ENCODE peak calls at places on chromosome 9, in six cellular contexts. I is tibial nerve, O is tibial artery, N is sigmoid colon, C is aorta, B is body of pancreas. P is an unnamed sample.

GRCh38 chr9:117616436-117616835 is 87.8 kb upstream of the TLR4 start:
- DNase-seq in I (no peak), O (no peak), N (no peak), C (no peak), B (peak; percentile 4), P (no peak)

GRCh38 chr9:14524881-14525515 is 168.2 kb downstream of the ZDHHC21 start:
- DNase-seq in I (no peak), O (no peak), N (no peak), C (no peak), B (no peak), P (no peak)

GRCh38 chr9:110748251-110748893 is 79.8 kb downstream of the MUSK start:
- DNase-seq in I (no peak), O (no peak), N (no peak), C (no peak), B (no peak), P (no peak)

GRCh38 chr9:124800306-124801259 is 23.6 kb downstream of the OLFML2A start:
- DNase-seq in I (peak; percentile 37), O (no peak), N (no peak), C (peak; percentile 83), B (peak; percentile 68), P (peak; percentile 37)

GRCh38 chr9:126494264-126494663 is 119.5 kb upstream of the LMX1B start:
- DNase-seq in I (no peak), O (no peak), N (no peak), C (peak; percentile 4), B (no peak), P (no peak)

GRCh38 chr9:18786936-18787658 is 245.9 kb downstream of the SAXO1 start:
- DNase-seq in I (no peak), O (no peak), N (no peak), C (no peak), B (no peak), P (no peak)

GRCh38 chr9:109499631-109500120 is 1.6 kb upstream of the PTPN3 start:
- DNase-seq in I (no peak), O (peak; percentile 82), N (no peak), C (peak; percentile 84), B (peak; percentile 86), P (no peak)

GRCh38 chr9:127193483-127193882 is 71.0 kb upstream of the ANGPTL2 start:
- DNase-seq in I (no peak), O (no peak), N (no peak), C (peak; percentile 17), B (no peak), P (no peak)

GRCh38 chr9:133112361-133113026 is 8.5 kb downstream of the RALGDS start:
- DNase-seq in I (peak; percentile 72), O (peak; percentile 85), N (peak; percentile 83), C (peak; percentile 93), B (peak; percentile 81), P (no peak)

GRCh38 chr9:93205045-93205768 is 21.3 kb downstream of the WNK2 start:
- DNase-seq in I (peak; percentile 15), O (peak; percentile 84), N (peak; percentile 89), C (peak; percentile 74), B (peak; percentile 63), P (peak; percentile 53)

GRCh38 chr9:104747565-104748358 is at the start of gene NIPSNAP3A:
- DNase-seq in I (peak; percentile 69), O (peak; percentile 91), N (peak; percentile 91), C (peak; percentile 92), B (peak; percentile 87), P (peak; percentile 91)

GRCh38 chr9:94627287-94627686 is 12.0 kb downstream of the FBP1 start:
- DNase-seq in I (no peak), O (no peak), N (no peak), C (no peak), B (no peak), P (no peak)

GRCh38 chr9:94625835-94626234 is 13.5 kb downstream of the FBP1 start:
- DNase-seq in I (no peak), O (no peak), N (no peak), C (no peak), B (no peak), P (no peak)

GRCh38 chr9:94623253-94623652 is 16.1 kb downstream of the FBP1 start:
- DNase-seq in I (no peak), O (no peak), N (no peak), C (no peak), B (peak; percentile 69), P (no peak)

GRCh38 chr9:94622087-94622486 is 17.2 kb downstream of the FBP1 start:
- DNase-seq in I (no peak), O (no peak), N (no peak), C (no peak), B (no peak), P (no peak)

GRCh38 chr9:94624621-94625020 is 14.7 kb downstream of the FBP1 start:
- DNase-seq in I (no peak), O (no peak), N (no peak), C (no peak), B (no peak), P (no peak)
- H3K27ac ChIP-seq in I (peak overlapping the region; percentile 49), O (peak overlapping the region; percentile 44), N (no peak overlapping the region), C (no peak overlapping the region), B (no peak overlapping the region), P (no peak overlapping the region)

GRCh38 chr9:70400107-70400892 is 14.2 kb downstream of the KLF9 start:
- DNase-seq in I (no peak), O (no peak), N (peak; percentile 55), C (no peak), B (no peak), P (no peak)

GRCh38 chr9:70395652-70396051 is 18.8 kb downstream of the KLF9 start:
- DNase-seq in I (no peak), O (no peak), N (no peak), C (no peak), B (no peak), P (no peak)

GRCh38 chr9:70399141-70399540 is 15.3 kb downstream of the KLF9 start:
- DNase-seq in I (no peak), O (no peak), N (no peak), C (no peak), B (no peak), P (no peak)

GRCh38 chr9:70402213-70402612 is 12.2 kb downstream of the KLF9 start:
- DNase-seq in I (no peak), O (no peak), N (no peak), C (no peak), B (no peak), P (no peak)

DNA sequence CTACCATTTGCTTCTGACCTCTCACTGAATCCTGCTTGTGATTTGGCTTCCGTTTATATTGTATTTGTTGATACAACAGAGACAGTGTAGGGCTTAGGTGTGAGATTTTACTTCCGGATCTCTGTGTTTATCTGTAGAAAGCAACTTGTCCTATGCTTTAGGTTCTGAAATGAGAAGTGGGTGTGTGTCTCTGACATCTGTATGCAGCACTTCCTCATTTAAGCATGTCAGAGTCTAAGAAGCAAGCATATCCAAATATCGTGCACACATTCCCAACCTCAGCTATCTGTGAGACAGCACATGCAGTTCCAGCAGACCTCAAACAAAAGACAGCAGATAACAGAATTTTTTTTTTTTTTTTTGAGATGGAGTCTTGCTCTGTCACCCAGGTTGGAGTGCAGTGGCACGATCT is 16.3 kb downstream of the KLF9 start:
- DNase-seq in I (peak; percentile 19), O (no peak), N (no peak), C (no peak), B (peak; percentile 47), P (no peak)
- H3K27ac ChIP-seq in I (peak overlapping the region; percentile 22), O (no peak overlapping the region), N (peak overlapping the region; percentile 23), C (no peak overlapping the region), B (peak overlapping the region; percentile 17), P (no peak overlapping the region)

DNA sequence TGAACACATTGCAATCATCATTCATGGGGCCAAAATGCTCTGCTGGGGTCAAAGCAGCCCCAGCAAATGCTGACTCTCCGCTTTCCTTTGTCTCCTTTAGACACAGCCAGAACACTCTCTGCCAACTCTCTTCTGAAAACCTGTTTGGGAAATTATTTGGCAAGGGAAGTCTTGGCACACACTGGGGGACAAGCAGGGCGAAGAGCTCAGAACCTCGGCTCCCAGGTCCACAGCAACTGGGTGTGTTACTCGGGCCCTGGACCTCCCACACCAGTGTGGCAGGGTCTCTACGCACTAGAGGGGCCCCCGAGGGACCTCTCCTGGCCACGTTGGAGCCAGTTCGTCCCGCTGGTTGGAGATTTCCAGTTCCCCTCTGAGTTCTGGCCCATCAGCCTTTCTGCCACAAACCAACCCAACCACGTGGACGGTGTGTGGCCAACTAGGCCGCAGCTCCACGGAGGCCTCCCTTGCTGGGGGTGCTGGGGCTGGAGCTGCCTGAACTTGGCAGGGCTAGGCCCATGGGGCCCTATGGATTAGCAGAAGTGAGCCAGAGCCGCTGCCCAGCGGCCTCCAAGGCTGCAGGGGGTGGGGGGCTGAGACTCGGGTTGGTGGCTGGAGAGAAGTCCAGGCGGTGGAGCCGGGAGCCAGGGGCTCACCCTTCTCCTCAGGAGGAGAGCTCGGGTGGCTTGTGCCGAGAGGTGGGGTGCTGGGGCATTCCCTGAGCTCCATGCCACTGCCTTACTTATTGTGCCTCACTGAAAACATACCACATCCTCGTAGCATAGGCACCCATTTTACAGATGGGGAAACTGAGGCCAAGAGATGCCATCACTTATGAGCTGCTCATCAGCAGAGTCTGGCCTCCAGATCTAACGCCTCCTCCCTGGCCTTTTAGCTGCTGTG is 46.8 kb upstream of the RNU6ATAC start:
- DNase-seq in I (peak; percentile 56), O (no peak), N (peak; percentile 75), C (peak; percentile 74), B (peak; percentile 53), P (peak; percentile 49)
- H3K27ac ChIP-seq in I (peak overlapping the region; percentile 72), O (peak overlapping the region; percentile 41), N (peak overlapping the region; percentile 56), C (no peak overlapping the region), B (peak overlapping the region; percentile 78), P (peak overlapping the region; percentile 42)

DNA sequence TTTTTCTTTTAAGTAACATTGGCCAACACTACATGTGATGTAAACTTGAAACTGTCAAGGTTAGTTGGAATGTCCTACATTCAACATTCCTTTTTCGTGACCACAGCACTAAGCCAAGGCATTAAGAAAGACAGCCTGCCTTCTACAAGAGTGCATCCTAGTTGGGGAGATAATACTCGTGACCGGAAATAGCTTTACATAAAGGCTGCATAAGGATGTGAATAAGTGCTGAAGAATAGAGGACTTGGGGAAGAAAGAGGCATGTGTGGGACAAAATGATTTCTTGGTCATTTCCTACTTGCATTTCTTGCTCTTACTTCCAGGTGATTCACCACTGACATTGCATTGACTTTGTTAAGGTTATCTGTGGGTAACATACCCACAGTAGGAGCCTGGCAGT is 282.0 kb downstream of the DMRT2 start:
- DNase-seq in I (no peak), O (no peak), N (no peak), C (no peak), B (no peak), P (no peak)
- H3K27ac ChIP-seq in I (no peak overlapping the region), O (no peak overlapping the region), N (no peak overlapping the region), C (no peak overlapping the region), B (no peak overlapping the region), P (no peak overlapping the region)